ENCODE peak calls at places on chromosomes 13 and 19, in seven cellular contexts. One of them, this sample, is unnamed.

GRCh38 chr13:93727301-93728141 is 500.9 kb downstream of the GPC6 start:
- DNase-seq in AG04450: no peak
- DNase-seq in RWPE1: no peak
- DNase-seq in WERI-Rb-1: no peak
- DNase-seq in A549: no peak
- DNase-seq in kidney: no peak
- DNase-seq in cardiac muscle cell: peak; percentile 65
- DNase-seq in this sample: no peak

GRCh38 chr19:5059191-5059579 is 90.3 kb downstream of the KDM4B start:
- DNase-seq in kidney: no peak
- DNase-seq in AG04450: no peak
- DNase-seq in A549: no peak
- DNase-seq in cardiac muscle cell: no peak
- DNase-seq in WERI-Rb-1: no peak
- DNase-seq in RWPE1: no peak
- DNase-seq in this sample: no peak

GRCh38 chr19:1646149-1646930 is 6.1 kb downstream of the TCF3 start:
- DNase-seq in cardiac muscle cell: no peak
- DNase-seq in RWPE1: no peak
- DNase-seq in WERI-Rb-1: no peak
- DNase-seq in AG04450: no peak
- DNase-seq in kidney: peak; percentile 71
- DNase-seq in A549: no peak
- DNase-seq in this sample: no peak

GRCh38 chr13:35916186-35916585 is 215.0 kb downstream of the DCLK1 start:
- DNase-seq in kidney: no peak
- DNase-seq in RWPE1: no peak
- DNase-seq in WERI-Rb-1: no peak
- DNase-seq in cardiac muscle cell: no peak
- DNase-seq in AG04450: no peak
- DNase-seq in A549: no peak
- DNase-seq in this sample: no peak

GRCh38 chr13:112783946-112784500 is 94.2 kb downstream of the ATP11A start:
- DNase-seq in AG04450: no peak
- DNase-seq in WERI-Rb-1: no peak
- DNase-seq in kidney: no peak
- DNase-seq in cardiac muscle cell: no peak
- DNase-seq in RWPE1: no peak
- DNase-seq in A549: no peak
- DNase-seq in this sample: no peak

GRCh38 chr19:53463263-53463662 is 4.3 kb upstream of the ZNF813 start:
- DNase-seq in RWPE1: no peak
- DNase-seq in cardiac muscle cell: peak; percentile 12
- DNase-seq in AG04450: no peak
- DNase-seq in WERI-Rb-1: peak; percentile 18
- DNase-seq in A549: no peak
- DNase-seq in kidney: peak; percentile 84
- DNase-seq in this sample: no peak

GRCh38 chr19:53906211-53907192 is 2.6 kb upstream of the CACNG7 start:
- DNase-seq in kidney: peak; percentile 75
- DNase-seq in AG04450: no peak
- DNase-seq in WERI-Rb-1: peak; percentile 53
- DNase-seq in A549: no peak
- DNase-seq in RWPE1: peak; percentile 65
- DNase-seq in cardiac muscle cell: peak; percentile 41
- DNase-seq in this sample: no peak

GRCh38 chr19:15294591-15294990 is 37.7 kb downstream of the BRD4 start:
- DNase-seq in A549: no peak
- DNase-seq in WERI-Rb-1: no peak
- DNase-seq in cardiac muscle cell: no peak
- DNase-seq in RWPE1: no peak
- DNase-seq in AG04450: no peak
- DNase-seq in kidney: no peak
- DNase-seq in this sample: no peak

GRCh38 chr19:48746738-48747575 is at the start of gene IZUMO1:
- DNase-seq in WERI-Rb-1: peak; percentile 85
- DNase-seq in AG04450: peak; percentile 66
- DNase-seq in cardiac muscle cell: peak; percentile 82
- DNase-seq in RWPE1: no peak
- DNase-seq in kidney: peak; percentile 95
- DNase-seq in A549: peak; percentile 94
- DNase-seq in this sample: no peak

GRCh38 chr19:58097349-58097748 is 682 bp downstream of the ZSCAN18 start:
- DNase-seq in WERI-Rb-1: no peak
- DNase-seq in cardiac muscle cell: no peak
- DNase-seq in kidney: peak; percentile 76
- DNase-seq in RWPE1: no peak
- DNase-seq in AG04450: no peak
- DNase-seq in A549: no peak
- DNase-seq in this sample: no peak

GRCh38 chr19:55602104-55603001 is 2.3 kb downstream of the ZNF524 start:
- DNase-seq in RWPE1: no peak
- DNase-seq in A549: no peak
- DNase-seq in AG04450: no peak
- DNase-seq in WERI-Rb-1: no peak
- DNase-seq in cardiac muscle cell: no peak
- DNase-seq in kidney: peak; percentile 82
- DNase-seq in this sample: no peak

GRCh38 chr19:1923319-1923718 is 17.7 kb upstream of the CSNK1G2 start:
- DNase-seq in WERI-Rb-1: no peak
- DNase-seq in A549: no peak
- DNase-seq in AG04450: no peak
- DNase-seq in RWPE1: no peak
- DNase-seq in cardiac muscle cell: no peak
- DNase-seq in kidney: no peak
- DNase-seq in this sample: peak; percentile 77

DNA sequence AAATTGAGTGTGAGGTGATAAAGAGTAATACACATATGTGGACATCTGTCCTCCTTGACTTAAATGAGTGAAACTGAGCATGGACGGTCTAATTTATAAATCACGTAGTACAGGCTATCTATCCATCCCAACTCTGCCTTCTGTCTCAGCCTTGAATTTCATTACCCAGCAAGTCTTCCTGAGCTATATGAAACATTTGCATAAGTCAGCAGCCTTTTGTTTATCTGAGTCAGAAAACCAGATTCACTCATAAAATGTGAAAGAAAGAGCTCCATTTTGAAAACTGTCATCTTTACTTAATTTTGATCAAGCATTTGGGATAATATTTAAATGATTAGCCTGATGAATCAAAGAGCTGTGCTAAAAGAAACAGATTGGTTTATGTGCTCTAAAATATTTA is 197.9 kb downstream of the LHFPL6 start:
- DNase-seq in cardiac muscle cell: no peak
- DNase-seq in WERI-Rb-1: no peak
- DNase-seq in RWPE1: no peak
- DNase-seq in A549: no peak
- DNase-seq in kidney: no peak
- DNase-seq in AG04450: no peak
- DNase-seq in this sample: no peak
- TF ChIP-seq CTCF in cardiac muscle cell: no peak
- TF ChIP-seq CTCF in WERI-Rb-1: no peak
- TF ChIP-seq CTCF in RWPE1: no peak
- TF ChIP-seq CTCF in A549: no peak
- TF ChIP-seq CTCF in kidney: no peak
- TF ChIP-seq CTCF in AG04450: no peak
- TF ChIP-seq CTCF in this sample: no peak

GRCh38 chr13:69579351-69579750 is 528.3 kb upstream of the ATXN8OS start:
- DNase-seq in AG04450: no peak
- DNase-seq in A549: no peak
- DNase-seq in RWPE1: no peak
- DNase-seq in WERI-Rb-1: no peak
- DNase-seq in cardiac muscle cell: peak; percentile 37
- DNase-seq in kidney: no peak
- DNase-seq in this sample: no peak
- TF ChIP-seq CTCF in AG04450: no peak
- TF ChIP-seq CTCF in A549: no peak
- TF ChIP-seq CTCF in RWPE1: peak; percentile 14
- TF ChIP-seq CTCF in WERI-Rb-1: no peak
- TF ChIP-seq CTCF in cardiac muscle cell: no peak
- TF ChIP-seq CTCF in kidney: no peak
- TF ChIP-seq CTCF in this sample: no peak

GRCh38 chr19:43723588-43723987 is 7.7 kb downstream of the IRGC start:
- DNase-seq in kidney: no peak
- DNase-seq in cardiac muscle cell: no peak
- DNase-seq in RWPE1: no peak
- DNase-seq in AG04450: no peak
- DNase-seq in WERI-Rb-1: no peak
- DNase-seq in A549: peak; percentile 46
- DNase-seq in this sample: no peak
- TF ChIP-seq CTCF in kidney: peak; percentile 17
- TF ChIP-seq CTCF in cardiac muscle cell: peak; percentile 37
- TF ChIP-seq CTCF in RWPE1: no peak
- TF ChIP-seq CTCF in AG04450: peak; percentile 20
- TF ChIP-seq CTCF in WERI-Rb-1: no peak
- TF ChIP-seq CTCF in A549: peak; percentile 48
- TF ChIP-seq CTCF in this sample: peak; percentile 10

GRCh38 chr19:8319807-8320520 is 1.2 kb downstream of the NDUFA7 start:
- DNase-seq in kidney: no peak
- DNase-seq in A549: no peak
- DNase-seq in WERI-Rb-1: no peak
- DNase-seq in RWPE1: no peak
- DNase-seq in AG04450: no peak
- DNase-seq in cardiac muscle cell: no peak
- DNase-seq in this sample: no peak

GRCh38 chr19:8321760-8322637 is 703 bp downstream of the RPS28 start:
- DNase-seq in RWPE1: no peak
- DNase-seq in cardiac muscle cell: no peak
- DNase-seq in AG04450: no peak
- DNase-seq in A549: no peak
- DNase-seq in WERI-Rb-1: no peak
- DNase-seq in kidney: no peak
- DNase-seq in this sample: no peak

GRCh38 chr19:8322638-8322997 is 1.3 kb downstream of the RPS28 start:
- DNase-seq in A549: no peak
- DNase-seq in RWPE1: no peak
- DNase-seq in WERI-Rb-1: no peak
- DNase-seq in cardiac muscle cell: no peak
- DNase-seq in kidney: no peak
- DNase-seq in AG04450: no peak
- DNase-seq in this sample: no peak

GRCh38 chr19:8320564-8321066 is 560 bp downstream of the NDUFA7 start:
- DNase-seq in AG04450: no peak
- DNase-seq in RWPE1: no peak
- DNase-seq in cardiac muscle cell: peak; percentile 15
- DNase-seq in A549: no peak
- DNase-seq in kidney: no peak
- DNase-seq in WERI-Rb-1: no peak
- DNase-seq in this sample: no peak

GRCh38 chr19:8321067-8321759 is at the start of the genes NDUFA7 and RPS28:
- DNase-seq in kidney: peak; percentile 99
- DNase-seq in AG04450: peak; percentile 94
- DNase-seq in WERI-Rb-1: peak; percentile 96
- DNase-seq in RWPE1: peak; percentile 92
- DNase-seq in A549: peak; percentile 92
- DNase-seq in cardiac muscle cell: peak; percentile 98
- DNase-seq in this sample: peak; percentile 89
- TF ChIP-seq CTCF in kidney: peak; percentile 39
- TF ChIP-seq CTCF in AG04450: peak; percentile 14
- TF ChIP-seq CTCF in WERI-Rb-1: peak; percentile 48
- TF ChIP-seq CTCF in RWPE1: no peak
- TF ChIP-seq CTCF in A549: no peak
- TF ChIP-seq CTCF in cardiac muscle cell: peak; percentile 11
- TF ChIP-seq CTCF in this sample: peak; percentile 35

GRCh38 chr19:18853755-18854427 is 22.1 kb downstream of the UPF1 start:
- DNase-seq in WERI-Rb-1: no peak
- DNase-seq in AG04450: no peak
- DNase-seq in kidney: no peak
- DNase-seq in cardiac muscle cell: no peak
- DNase-seq in RWPE1: no peak
- DNase-seq in A549: no peak
- DNase-seq in this sample: no peak
- TF ChIP-seq CTCF in WERI-Rb-1: peak; percentile 22
- TF ChIP-seq CTCF in AG04450: no peak
- TF ChIP-seq CTCF in kidney: no peak
- TF ChIP-seq CTCF in cardiac muscle cell: no peak
- TF ChIP-seq CTCF in RWPE1: no peak
- TF ChIP-seq CTCF in A549: no peak
- TF ChIP-seq CTCF in this sample: no peak